ENCODE peak calls at places on chromosomes 3 and 15, in four cellular contexts. One of them, this sample, is unnamed.

GRCh38 chr3:144073698-144074097 is 102.1 kb downstream of the DIPK2A start:
- DNase-seq in HCT116: no peak
- DNase-seq in HepG2: no peak
- DNase-seq in SK-N-SH: no peak
- DNase-seq in this sample: no peak

GRCh38 chr3:10748040-10748439 is 68.0 kb upstream of the SLC6A11 start:
- DNase-seq in HCT116: no peak
- DNase-seq in HepG2: no peak
- DNase-seq in SK-N-SH: no peak
- DNase-seq in this sample: no peak

GRCh38 chr15:52567886-52568568 is 803 bp downstream of the ARPP19 start:
- DNase-seq in HCT116: peak; percentile 8
- DNase-seq in HepG2: peak; percentile 36
- DNase-seq in SK-N-SH: peak; percentile 33
- DNase-seq in this sample: peak; percentile 30

GRCh38 chr3:5082658-5083030 is 39.4 kb upstream of the ARL8B start:
- DNase-seq in HCT116: no peak
- DNase-seq in HepG2: no peak
- DNase-seq in SK-N-SH: no peak
- DNase-seq in this sample: peak; percentile 43

GRCh38 chr3:51934991-51935885 is 6.5 kb downstream of the RRP9 start:
- DNase-seq in HCT116: no peak
- DNase-seq in HepG2: no peak
- DNase-seq in SK-N-SH: no peak
- DNase-seq in this sample: no peak

GRCh38 chr15:39250460-39251186 is 330.3 kb upstream of the THBS1 start:
- DNase-seq in HCT116: no peak
- DNase-seq in HepG2: no peak
- DNase-seq in SK-N-SH: no peak
- DNase-seq in this sample: no peak

GRCh38 chr3:68878322-68878721 is 54.0 kb downstream of the TAFA4 start:
- DNase-seq in HCT116: no peak
- DNase-seq in HepG2: peak; percentile 16
- DNase-seq in SK-N-SH: peak; percentile 5
- DNase-seq in this sample: peak; percentile 6

GRCh38 chr3:179640469-179640868 is 12.4 kb upstream of the USP13 start:
- DNase-seq in HCT116: no peak
- DNase-seq in HepG2: no peak
- DNase-seq in SK-N-SH: no peak
- DNase-seq in this sample: no peak

GRCh38 chr3:111999924-112000835 is 1.5 kb downstream of the TAGLN3 start:
- DNase-seq in HCT116: no peak
- DNase-seq in HepG2: no peak
- DNase-seq in SK-N-SH: peak; percentile 32
- DNase-seq in this sample: no peak

GRCh38 chr3:156727519-156728205 is 53.3 kb downstream of the TIPARP start:
- DNase-seq in HCT116: no peak
- DNase-seq in HepG2: no peak
- DNase-seq in SK-N-SH: no peak
- DNase-seq in this sample: no peak

GRCh38 chr15:39621210-39621609 is 40.3 kb downstream of the THBS1 start:
- DNase-seq in HCT116: no peak
- DNase-seq in HepG2: no peak
- DNase-seq in SK-N-SH: no peak
- DNase-seq in this sample: no peak

GRCh38 chr3:170247875-170248274 is 25.7 kb downstream of the PRKCI start:
- DNase-seq in HCT116: no peak
- DNase-seq in HepG2: no peak
- DNase-seq in SK-N-SH: no peak
- DNase-seq in this sample: no peak

GRCh38 chr15:59309405-59309804 is 63.3 kb downstream of the MYO1E start:
- DNase-seq in HCT116: no peak
- DNase-seq in HepG2: no peak
- DNase-seq in SK-N-SH: no peak
- DNase-seq in this sample: no peak

GRCh38 chr3:78506581-78507195 is 1261.1 kb downstream of the ROBO1 start:
- DNase-seq in HCT116: no peak
- DNase-seq in HepG2: no peak
- DNase-seq in SK-N-SH: no peak
- DNase-seq in this sample: no peak

GRCh38 chr15:97806731-97807130 is 153.8 kb upstream of the ARRDC4 start:
- DNase-seq in HCT116: no peak
- DNase-seq in HepG2: no peak
- DNase-seq in SK-N-SH: no peak
- DNase-seq in this sample: no peak

GRCh38 chr15:96849501-96849900 is 519.0 kb downstream of the NR2F2 start:
- DNase-seq in HCT116: no peak
- DNase-seq in HepG2: no peak
- DNase-seq in SK-N-SH: no peak
- DNase-seq in this sample: no peak

GRCh38 chr3:111069974-111070751 is 1.5 kb upstream of the NECTIN3 start:
- DNase-seq in HCT116: no peak
- DNase-seq in HepG2: no peak
- DNase-seq in SK-N-SH: peak; percentile 31
- DNase-seq in this sample: no peak

GRCh38 chr3:50164056-50164455 is 8.9 kb downstream of the SEMA3F start:
- DNase-seq in HCT116: no peak
- DNase-seq in HepG2: no peak
- DNase-seq in SK-N-SH: no peak
- DNase-seq in this sample: no peak

GRCh38 chr15:99708563-99708962 is 24.7 kb downstream of the LYSMD4 start:
- DNase-seq in HCT116: peak; percentile 79
- DNase-seq in HepG2: no peak
- DNase-seq in SK-N-SH: no peak
- DNase-seq in this sample: peak; percentile 58

GRCh38 chr15:63939531-63940130 is 105.9 kb upstream of the HERC1 start:
- DNase-seq in HCT116: no peak
- DNase-seq in HepG2: peak; percentile 88
- DNase-seq in SK-N-SH: no peak
- DNase-seq in this sample: no peak

GRCh38 chr3:186532641-186533072 is 11.5 kb downstream of the CRYGS start:
- DNase-seq in HCT116: no peak
- DNase-seq in HepG2: no peak
- DNase-seq in SK-N-SH: peak; percentile 68
- DNase-seq in this sample: no peak

GRCh38 chr3:179528786-179529185 is 33.9 kb upstream of the ACTL6A start:
- DNase-seq in HCT116: no peak
- DNase-seq in HepG2: no peak
- DNase-seq in SK-N-SH: no peak
- DNase-seq in this sample: no peak

GRCh38 chr15:57522148-57522547 is 69.6 kb upstream of the MYZAP start:
- DNase-seq in HCT116: no peak
- DNase-seq in HepG2: no peak
- DNase-seq in SK-N-SH: no peak
- DNase-seq in this sample: no peak

GRCh38 chr3:183584914-183585280 is 29.4 kb upstream of the KLHL6 start:
- DNase-seq in HCT116: no peak
- DNase-seq in HepG2: no peak
- DNase-seq in SK-N-SH: no peak
- DNase-seq in this sample: no peak

GRCh38 chr3:183582161-183582560 is 26.7 kb upstream of the KLHL6 start:
- DNase-seq in HCT116: no peak
- DNase-seq in HepG2: no peak
- DNase-seq in SK-N-SH: no peak
- DNase-seq in this sample: no peak

GRCh38 chr3:183581496-183582155 is 26.1 kb upstream of the KLHL6 start:
- DNase-seq in HCT116: no peak
- DNase-seq in HepG2: no peak
- DNase-seq in SK-N-SH: no peak
- DNase-seq in this sample: no peak

GRCh38 chr3:183584246-183584913 is 28.9 kb upstream of the KLHL6 start:
- DNase-seq in HCT116: no peak
- DNase-seq in HepG2: no peak
- DNase-seq in SK-N-SH: peak; percentile 62
- DNase-seq in this sample: no peak

GRCh38 chr3:183583331-183584245 is 28.1 kb upstream of the KLHL6 start:
- DNase-seq in HCT116: no peak
- DNase-seq in HepG2: no peak
- DNase-seq in SK-N-SH: no peak
- DNase-seq in this sample: no peak
- TF ChIP-seq ELF1 in HCT116: no peak
- TF ChIP-seq ELF1 in HepG2: no peak
- TF ChIP-seq ELF1 in SK-N-SH: no peak
- TF ChIP-seq ELF1 in this sample: no peak

GRCh38 chr3:134864644-134865043 is 69.6 kb downstream of the EPHB1 start:
- DNase-seq in HCT116: no peak
- DNase-seq in HepG2: no peak
- DNase-seq in SK-N-SH: peak; percentile 23
- DNase-seq in this sample: no peak

GRCh38 chr3:134872405-134872804 is 77.3 kb downstream of the EPHB1 start:
- DNase-seq in HCT116: no peak
- DNase-seq in HepG2: no peak
- DNase-seq in SK-N-SH: no peak
- DNase-seq in this sample: no peak

GRCh38 chr3:134871818-134872217 is 76.8 kb downstream of the EPHB1 start:
- DNase-seq in HCT116: no peak
- DNase-seq in HepG2: no peak
- DNase-seq in SK-N-SH: no peak
- DNase-seq in this sample: no peak

GRCh38 chr3:134869153-134869726 is 74.2 kb downstream of the EPHB1 start:
- DNase-seq in HCT116: no peak
- DNase-seq in HepG2: no peak
- DNase-seq in SK-N-SH: no peak
- DNase-seq in this sample: no peak

GRCh38 chr3:134867277-134867676 is 72.2 kb downstream of the EPHB1 start:
- DNase-seq in HCT116: no peak
- DNase-seq in HepG2: no peak
- DNase-seq in SK-N-SH: no peak
- DNase-seq in this sample: no peak
- TF ChIP-seq ELF1 in HCT116: no peak
- TF ChIP-seq ELF1 in HepG2: no peak
- TF ChIP-seq ELF1 in SK-N-SH: no peak
- TF ChIP-seq ELF1 in this sample: no peak

DNA sequence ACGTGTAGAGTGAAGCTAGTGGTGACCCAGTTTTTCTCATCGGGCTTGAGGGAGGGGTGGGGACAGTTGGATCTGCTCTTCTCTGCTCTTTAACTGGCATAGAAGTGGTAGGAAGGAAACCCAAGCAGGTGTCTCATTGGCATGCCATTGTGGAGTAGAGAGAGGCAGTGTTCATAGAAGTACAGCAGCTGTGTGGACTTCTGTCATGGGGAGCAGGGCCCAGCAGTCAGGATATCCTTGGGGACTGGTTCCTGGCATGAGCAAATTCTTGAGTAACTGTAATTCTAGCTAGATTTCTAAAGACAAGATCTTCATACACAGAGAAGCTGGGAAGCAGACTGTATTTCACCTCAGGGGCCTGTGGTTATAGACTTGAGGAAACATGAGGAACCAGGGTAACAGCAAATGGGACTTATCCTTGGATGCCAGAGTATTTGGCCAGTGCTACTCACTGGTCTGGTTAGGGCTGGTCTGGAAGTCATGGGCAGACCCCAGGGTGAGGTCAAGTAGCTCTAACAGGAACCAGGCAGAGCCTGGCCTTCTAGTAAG is 42.9 kb downstream of the CDIN1 start:
- DNase-seq in HCT116: no peak
- DNase-seq in HepG2: no peak
- DNase-seq in SK-N-SH: no peak
- DNase-seq in this sample: no peak
- TF ChIP-seq ELF1 in HCT116: no peak
- TF ChIP-seq ELF1 in HepG2: no peak
- TF ChIP-seq ELF1 in SK-N-SH: no peak
- TF ChIP-seq ELF1 in this sample: no peak

DNA sequence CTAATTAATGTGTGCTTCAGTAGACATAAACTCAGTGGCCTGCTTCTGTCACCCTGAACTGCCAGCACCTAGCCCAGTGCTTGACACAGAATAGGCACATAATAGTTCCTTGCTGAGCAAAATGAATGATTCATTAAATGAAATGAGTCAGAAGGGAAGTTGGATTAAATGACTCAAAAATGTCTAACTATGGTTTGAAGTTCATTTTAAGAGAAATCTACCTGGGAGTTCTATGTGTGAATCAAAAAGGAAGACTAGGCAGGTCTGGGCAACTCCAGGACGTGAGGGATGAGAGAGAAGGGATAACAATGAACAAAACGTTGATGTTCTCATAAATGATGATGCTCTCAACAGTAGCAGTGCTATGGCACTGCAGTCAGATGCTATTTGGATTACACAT is 175.0 kb downstream of the CFAP20DC start:
- DNase-seq in HCT116: peak; percentile 64
- DNase-seq in HepG2: no peak
- DNase-seq in SK-N-SH: no peak
- DNase-seq in this sample: no peak
- TF ChIP-seq ELF1 in HCT116: peak; percentile 7
- TF ChIP-seq ELF1 in HepG2: no peak
- TF ChIP-seq ELF1 in SK-N-SH: no peak
- TF ChIP-seq ELF1 in this sample: no peak

GRCh38 chr15:60395276-60396011 is 2.3 kb downstream of the ANXA2 start:
- DNase-seq in HCT116: no peak
- DNase-seq in HepG2: no peak
- DNase-seq in SK-N-SH: no peak
- DNase-seq in this sample: no peak

GRCh38 chr15:60390931-60391501 is 6.8 kb downstream of the ANXA2 start:
- DNase-seq in HCT116: peak; percentile 87
- DNase-seq in HepG2: peak; percentile 88
- DNase-seq in SK-N-SH: no peak
- DNase-seq in this sample: peak; percentile 51

GRCh38 chr15:60391722-60392340 is 6.0 kb downstream of the ANXA2 start:
- DNase-seq in HCT116: no peak
- DNase-seq in HepG2: no peak
- DNase-seq in SK-N-SH: no peak
- DNase-seq in this sample: no peak

GRCh38 chr15:60392601-60392985 is 5.2 kb downstream of the ANXA2 start:
- DNase-seq in HCT116: peak; percentile 85
- DNase-seq in HepG2: peak; percentile 77
- DNase-seq in SK-N-SH: no peak
- DNase-seq in this sample: peak; percentile 44

DNA sequence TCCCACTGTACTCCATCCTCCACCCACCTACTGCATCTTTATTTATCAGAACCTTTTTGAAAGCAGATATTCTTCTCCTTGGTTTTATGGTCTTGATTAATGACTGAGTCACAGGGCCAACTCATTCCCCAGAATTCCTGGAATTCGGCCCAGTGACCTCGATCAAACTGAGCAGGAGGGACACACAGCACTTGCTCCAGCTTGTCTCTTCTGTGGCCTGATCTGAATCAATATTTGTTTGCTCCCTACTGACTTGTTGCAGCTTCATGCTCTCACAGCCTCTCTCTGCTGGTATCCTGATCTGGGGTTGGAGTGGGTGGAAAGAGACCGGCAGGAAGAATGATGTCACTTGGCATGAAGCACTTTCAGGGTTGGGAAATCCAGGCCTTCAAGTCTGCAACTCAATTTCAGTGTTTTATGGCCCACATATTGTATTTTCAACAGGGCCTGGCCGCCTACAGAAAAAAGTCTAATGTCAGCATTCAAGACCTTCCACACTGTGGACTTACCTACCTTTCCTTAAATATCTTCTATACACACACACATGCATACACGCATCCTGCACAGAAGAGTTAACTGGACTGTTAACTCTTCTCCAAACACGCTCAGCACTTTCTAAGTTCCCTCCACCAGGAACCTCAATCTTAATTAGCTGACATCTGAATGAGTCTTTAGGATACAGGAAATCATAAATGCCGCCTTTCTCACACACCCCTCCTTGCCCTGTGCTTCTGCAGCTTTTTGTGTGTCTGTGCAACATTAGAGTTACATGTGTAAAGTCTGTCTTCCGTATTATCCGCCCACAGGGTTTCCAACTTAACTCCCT is 4.6 kb downstream of the ANXA2 start:
- DNase-seq in HCT116: peak; percentile 98
- DNase-seq in HepG2: peak; percentile 99
- DNase-seq in SK-N-SH: no peak
- DNase-seq in this sample: peak; percentile 59
- TF ChIP-seq ELF1 in HCT116: no peak
- TF ChIP-seq ELF1 in HepG2: peak; percentile 24
- TF ChIP-seq ELF1 in SK-N-SH: no peak
- TF ChIP-seq ELF1 in this sample: no peak

This sample was measured in K562.